ENCODE peak calls at places on chromosomes 5 and 9, in four cellular contexts. H, L, O and R are unnamed samples.
A peak's percentile ranks its signal among the peaks of the same experiment; 100 is the strongest.

GRCh38 chr5:11912-12311 is 80.1 kb upstream of the PLEKHG4B start:
- DNase-seq in H (no peak), L (no peak), O (no peak), R (no peak)

GRCh38 chr5:74641014-74641777 is 668 bp upstream of the ENC1 start:
- DNase-seq in H (no peak), L (no peak), O (peak; percentile 44), R (peak; percentile 64)

GRCh38 chr5:52738095-52738506 is 49.6 kb upstream of the ITGA1 start:
- DNase-seq in H (no peak), L (no peak), O (no peak), R (peak; percentile 71)

GRCh38 chr5:68382640-68383039 is 167.1 kb downstream of the PIK3R1 start:
- DNase-seq in H (no peak), L (no peak), O (no peak), R (peak; percentile 6)

GRCh38 chr9:4435197-4435596 is 55.1 kb upstream of the SLC1A1 start:
- DNase-seq in H (no peak), L (no peak), O (no peak), R (peak; percentile 23)

GRCh38 chr5:12330381-12330780 is 426.1 kb upstream of the CTNND2 start:
- DNase-seq in H (no peak), L (no peak), O (no peak), R (no peak)

GRCh38 chr5:126016256-126016655 is 407.0 kb upstream of the GRAMD2B start:
- DNase-seq in H (no peak), L (no peak), O (no peak), R (no peak)

GRCh38 chr5:87503004-87503403 is 90.3 kb upstream of the CCNH start:
- DNase-seq in H (no peak), L (no peak), O (no peak), R (no peak)

GRCh38 chr5:173707392-173707791 is 90.9 kb upstream of the BOD1 start:
- DNase-seq in H (no peak), L (no peak), O (no peak), R (peak; percentile 44)

GRCh38 chr5:79771387-79771786 is 81.8 kb downstream of the CMYA5 start:
- DNase-seq in H (no peak), L (no peak), O (no peak), R (peak; percentile 29)

GRCh38 chr9:109517798-109518435 is 19.8 kb upstream of the PTPN3 start:
- DNase-seq in H (no peak), L (no peak), O (no peak), R (no peak)

GRCh38 chr5:58245479-58245845 is 214.4 kb downstream of the PLK2 start:
- DNase-seq in H (no peak), L (no peak), O (no peak), R (no peak)

GRCh38 chr9:35661756-35662350 is 3.1 kb downstream of the ARHGEF39 start:
- DNase-seq in H (no peak), L (no peak), O (no peak), R (no peak)

DNA sequence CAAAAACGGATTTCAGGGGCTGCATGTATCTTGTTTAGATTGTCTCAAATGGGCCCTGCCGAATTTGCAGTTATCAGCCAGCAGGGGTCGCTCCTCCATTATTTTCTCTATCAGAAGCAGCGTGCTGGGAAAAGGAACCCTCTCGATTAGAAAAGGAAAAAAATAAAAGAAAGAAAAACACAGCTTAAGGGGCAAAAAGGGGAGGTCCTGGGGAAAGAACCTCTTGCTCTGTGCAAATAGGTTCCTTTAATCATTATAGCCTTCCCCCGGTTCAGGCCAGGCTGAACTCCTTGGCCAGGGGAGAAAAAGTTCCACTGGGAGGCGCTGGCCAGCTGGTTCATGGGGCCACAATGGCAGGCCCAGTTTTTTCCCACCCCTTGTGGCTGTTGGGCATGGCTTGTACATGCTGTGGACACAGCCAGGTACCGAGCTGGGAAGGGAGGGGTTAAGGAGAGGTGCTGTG is 25.0 kb upstream of the CAPSL start:
- DNase-seq in H (no peak), L (no peak), O (peak; percentile 56), R (peak; percentile 20)
- TF ChIP-seq CHD1 in H (no peak), L (no peak), O (no peak), R (no peak)

DNA sequence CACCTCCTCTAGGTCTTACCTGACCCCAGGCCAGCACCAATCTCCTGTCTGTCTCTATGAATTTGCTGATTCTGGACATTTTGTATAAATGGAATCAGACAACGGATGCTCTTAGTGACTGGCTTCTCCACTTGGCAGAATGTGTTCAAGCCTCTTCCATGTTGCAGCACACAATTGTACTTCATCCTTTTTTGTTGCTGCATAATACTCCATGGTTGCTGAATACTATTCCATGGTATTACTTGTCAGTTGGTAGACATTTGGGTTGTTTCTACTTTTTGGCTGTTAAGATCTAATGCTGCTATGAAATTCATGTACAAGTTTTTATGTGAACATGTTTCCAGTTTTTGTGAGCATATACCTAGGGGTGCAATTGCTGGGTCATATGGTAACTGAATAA is 34.3 kb upstream of the FCN1 start:
- DNase-seq in H (no peak), L (no peak), O (no peak), R (no peak)
- TF ChIP-seq CHD1 in H (no peak), L (no peak), O (no peak), R (no peak)

DNA sequence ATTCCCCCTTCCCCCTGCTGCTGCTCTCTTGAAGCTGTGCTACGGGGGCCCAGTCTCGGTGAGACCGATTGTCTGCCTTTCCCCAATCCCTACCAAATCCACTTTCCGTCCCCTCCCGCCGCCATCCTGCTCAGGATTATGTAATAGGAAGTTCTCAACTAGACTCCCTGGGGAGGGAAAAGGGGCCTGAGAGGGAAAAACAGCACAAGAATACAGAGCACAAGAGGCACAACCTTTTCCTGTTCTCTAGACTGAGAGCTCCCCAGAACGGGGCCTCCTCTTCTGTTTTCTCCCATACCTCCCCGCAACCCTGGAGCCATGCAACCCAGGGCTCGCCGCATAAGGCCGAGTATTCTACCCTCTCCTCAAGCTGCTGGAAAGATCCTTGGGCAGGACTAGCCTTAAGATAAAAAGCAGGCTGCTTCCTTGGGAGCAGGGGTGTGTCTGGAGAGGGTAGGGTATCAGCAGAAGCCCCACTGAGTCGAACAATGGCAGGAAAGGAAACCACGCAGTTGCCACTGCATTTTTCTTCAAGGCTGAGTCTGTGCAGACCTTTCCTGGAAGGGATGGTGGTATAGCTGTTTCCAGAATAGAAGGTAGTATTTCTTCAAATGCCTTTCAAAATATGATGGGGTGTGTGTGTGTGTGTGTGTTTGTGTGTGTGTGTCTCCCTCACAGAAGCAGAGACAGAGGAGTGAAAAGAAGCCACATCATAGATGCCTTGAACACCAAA is 12.9 kb downstream of the MYORG start:
- DNase-seq in H (no peak), L (no peak), O (no peak), R (no peak)
- TF ChIP-seq CHD1 in H (no peak), L (no peak), O (no peak), R (no peak)

GRCh38 chr5:124728331-124729307 is 17.8 kb downstream of the ZNF608 start:
- DNase-seq in H (no peak), L (no peak), O (no peak), R (no peak)

GRCh38 chr5:124726631-124727362 is 19.6 kb downstream of the ZNF608 start:
- DNase-seq in H (no peak), L (no peak), O (no peak), R (no peak)

GRCh38 chr5:124724357-124725039 is 21.9 kb downstream of the ZNF608 start:
- DNase-seq in H (no peak), L (no peak), O (no peak), R (no peak)

GRCh38 chr5:124725040-124725434 is 21.4 kb downstream of the ZNF608 start:
- DNase-seq in H (no peak), L (no peak), O (peak; percentile 49), R (no peak)

GRCh38 chr5:124725622-124726258 is 20.7 kb downstream of the ZNF608 start:
- DNase-seq in H (no peak), L (no peak), O (no peak), R (no peak)
- TF ChIP-seq CHD1 in H (no peak), L (no peak), O (no peak), R (no peak)

GRCh38 chr5:65341835-65342234 is 139.9 kb downstream of the ADAMTS6 start:
- DNase-seq in H (no peak), L (no peak), O (no peak), R (no peak)

GRCh38 chr5:65334077-65334476 is 147.6 kb downstream of the ADAMTS6 start:
- DNase-seq in H (no peak), L (no peak), O (no peak), R (no peak)

DNA sequence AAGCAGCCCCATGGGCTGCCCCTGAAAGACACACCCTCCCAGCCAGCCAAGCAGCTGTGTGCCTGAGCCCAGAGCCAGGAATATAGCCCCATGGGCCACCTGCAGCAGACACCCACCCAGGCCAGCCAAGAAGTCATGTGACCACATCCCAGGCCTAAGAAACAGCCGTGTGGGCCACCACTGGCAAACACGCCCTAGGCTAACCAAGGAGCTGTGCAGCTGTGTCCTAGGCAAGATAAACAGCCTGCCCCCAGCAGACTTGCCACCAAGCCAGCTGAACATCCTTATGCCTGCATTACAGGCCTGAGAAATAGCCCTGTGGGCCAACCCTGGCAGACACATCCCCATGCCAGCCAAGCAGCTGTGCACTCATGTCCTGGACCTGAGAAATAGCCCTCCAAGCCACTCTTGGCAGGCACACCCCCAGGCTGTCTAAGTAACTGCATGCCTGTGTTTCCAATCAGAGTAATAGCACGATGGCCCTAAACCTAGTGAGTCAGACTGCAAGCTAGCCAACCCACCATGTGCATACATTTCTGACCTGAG is 143.0 kb downstream of the ADAMTS6 start:
- DNase-seq in H (no peak), L (no peak), O (no peak), R (peak; percentile 43)
- TF ChIP-seq CHD1 in H (no peak), L (no peak), O (no peak), R (no peak)

DNA sequence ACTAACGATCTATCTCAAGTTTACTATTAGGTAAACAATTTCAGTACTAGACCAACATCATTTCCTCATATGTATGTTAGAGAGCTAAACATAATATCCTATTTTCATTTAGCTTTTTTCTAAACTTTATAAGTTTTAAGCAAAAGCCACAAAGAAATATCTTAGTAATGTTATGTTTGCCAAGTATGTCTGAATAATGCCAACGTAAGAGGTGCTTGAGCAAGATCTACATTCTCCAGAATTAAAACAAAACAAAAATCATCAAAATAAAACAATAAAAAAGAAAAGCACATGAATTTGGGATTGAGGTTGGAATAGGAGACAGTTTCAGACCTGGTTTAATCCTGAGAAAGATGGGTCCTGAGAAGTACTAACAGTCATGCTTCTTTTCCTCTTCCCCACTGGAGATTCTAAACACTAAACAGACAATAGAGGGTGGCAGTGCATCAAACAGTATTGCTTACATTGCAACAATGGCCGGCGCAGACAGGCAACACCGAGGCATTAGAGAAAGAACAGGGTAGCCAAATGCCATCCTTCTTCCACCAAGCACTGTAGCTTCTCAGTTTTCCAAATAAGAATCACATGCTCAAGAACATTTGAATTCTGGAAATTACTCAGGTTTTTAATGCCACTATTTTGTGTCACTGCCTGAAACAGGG is 33.6 kb downstream of the CSNK1A1 start:
- DNase-seq in H (no peak), L (no peak), O (no peak), R (peak; percentile 23)
- TF ChIP-seq CHD1 in H (no peak), L (no peak), O (no peak), R (no peak)